ENCODE peak calls at places on chromosomes 16 and 17, in five cellular contexts. Z, R, F, A and O are unnamed samples.

GRCh38 chr16:87602005-87602790 is at the start of gene JPH3:
- DNase-seq in F (no peak), R (peak), Z (no peak), A (no peak), O (no peak)

GRCh38 chr16:79932564-79932963 is 332.0 kb upstream of the MAF start:
- DNase-seq in Z (no peak), A (peak), R (no peak), F (no peak), O (no peak)

GRCh38 chr17:60231234-60231633 is 81.5 kb downstream of the CA4 start:
- DNase-seq in F (no peak), Z (peak), A (peak), R (no peak), O (no peak)

GRCh38 chr17:46841561-46842379 is 9.6 kb upstream of the WNT9B start:
- DNase-seq in A (no peak), R (peak), Z (no peak), F (no peak), O (no peak)

GRCh38 chr16:58488531-58488930 is 11.4 kb upstream of the NDRG4 start:
- DNase-seq in F (no peak), R (no peak), A (no peak), Z (no peak), O (no peak)

GRCh38 chr16:78936060-78936459 is 664.5 kb downstream of the MAF start:
- DNase-seq in Z (no peak), A (no peak), R (no peak), F (no peak), O (no peak)

GRCh38 chr17:29883497-29883896 is 46.5 kb downstream of the SSH2 start:
- DNase-seq in F (no peak), A (peak), Z (no peak), R (no peak), O (no peak)

GRCh38 chr16:2001456-2002355 is 7.9 kb downstream of the ZNF598 start:
- DNase-seq in R (no peak), Z (no peak), A (no peak), F (no peak), O (no peak)

GRCh38 chr17:79524201-79524882 is 86.5 kb downstream of the RBFOX3 start:
- DNase-seq in A (no peak), Z (no peak), R (no peak), F (no peak), O (no peak)

GRCh38 chr17:57243171-57243622 is 13.1 kb upstream of the MSI2 start:
- DNase-seq in A (peak), R (peak), F (peak), Z (peak), O (no peak)

GRCh38 chr17:2929881-2930533 is 133.4 kb downstream of the OR1D5 start:
- DNase-seq in F (no peak), Z (no peak), A (peak), R (peak), O (no peak)

DNA sequence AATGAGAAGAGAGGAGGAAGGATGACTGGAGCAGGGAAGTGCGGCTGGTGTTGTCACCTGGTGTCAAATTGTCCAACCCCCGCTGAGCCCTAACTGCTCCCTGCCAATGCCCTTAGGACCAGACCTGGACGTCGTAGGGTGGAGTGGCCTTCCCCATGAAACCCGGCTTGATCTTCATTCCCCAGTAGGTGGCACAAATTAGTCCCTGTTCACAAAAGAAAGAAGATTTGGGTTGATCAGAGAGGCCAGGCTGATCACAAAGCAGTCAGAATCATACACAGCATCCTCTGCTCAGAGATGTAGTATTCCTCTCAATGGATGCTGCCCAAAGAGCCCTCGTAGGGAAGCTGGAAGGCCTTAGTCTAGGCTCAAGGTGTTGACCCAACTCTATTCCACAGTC is 60.2 kb downstream of the ACSM1 start:
- DNase-seq in F (no peak), Z (no peak), R (no peak), A (no peak), O (no peak)
- TF ChIP-seq CTCF in F (no peak), Z (no peak), R (no peak), A (no peak), O (no peak)

DNA sequence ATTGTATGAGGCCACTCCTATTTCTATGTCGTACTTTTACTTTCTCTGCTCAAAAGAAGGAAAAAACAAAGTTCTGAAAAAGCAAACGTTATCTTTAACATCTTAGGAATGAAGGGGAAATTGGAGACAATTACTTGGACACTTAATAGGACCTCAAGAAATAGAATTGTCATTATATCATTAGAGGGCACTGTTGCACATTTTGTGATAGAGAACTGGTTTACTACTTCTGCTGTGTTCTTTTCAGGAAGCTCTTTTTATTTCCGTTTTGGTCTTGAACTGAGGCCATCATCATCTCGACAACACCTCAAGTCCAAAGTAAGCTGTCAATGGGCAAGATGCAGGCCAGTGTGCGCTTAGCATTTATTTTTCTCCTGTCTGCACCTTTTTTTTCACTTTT is 14.6 kb downstream of the COG4 start:
- DNase-seq in R (no peak), F (no peak), A (no peak), Z (no peak), O (no peak)
- TF ChIP-seq CTCF in R (no peak), F (no peak), A (no peak), Z (no peak), O (no peak)

GRCh38 chr16:30956601-30957455 is 726 bp upstream of the SETD1A start:
- DNase-seq in Z (peak), F (peak), A (peak), R (peak), O (peak)
- TF ChIP-seq CTCF in Z (peak), F (no peak), A (peak), R (no peak), O (peak)

DNA sequence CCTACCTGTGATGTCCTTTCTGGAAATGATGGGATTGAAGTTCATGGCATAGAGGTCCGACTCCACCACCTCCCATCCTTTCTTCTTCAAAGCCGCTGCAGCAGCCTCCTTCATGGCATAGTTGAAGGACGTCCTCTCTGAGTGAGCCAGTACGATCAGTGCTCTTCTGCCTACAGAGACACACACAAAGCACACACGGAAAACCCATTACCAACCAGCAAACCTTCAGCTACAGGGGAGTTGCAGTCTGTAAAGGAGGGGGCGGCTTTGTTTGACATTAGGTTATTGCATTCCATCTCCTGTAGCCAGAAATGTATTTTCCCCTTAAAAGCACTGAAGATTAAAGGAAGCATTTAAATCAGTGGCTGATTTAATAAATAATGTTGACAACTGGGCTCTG is 8.0 kb downstream of the NQO1 start:
- DNase-seq in A (no peak), F (peak), Z (no peak), R (no peak), O (peak)
- TF ChIP-seq CTCF in A (no peak), F (no peak), Z (no peak), R (no peak), O (no peak)

GRCh38 chr17:49703557-49704277 is 4.0 kb downstream of the SLC35B1 start:
- DNase-seq in R (peak), F (no peak), Z (peak), A (peak), O (no peak)

GRCh38 chr17:49707608-49708514 is at the start of gene SLC35B1:
- DNase-seq in Z (peak), F (peak), R (peak), A (peak), O (peak)

GRCh38 chr17:49708515-49709161 is 874 bp upstream of the SLC35B1 start:
- DNase-seq in R (no peak), F (no peak), A (peak), Z (no peak), O (no peak)

GRCh38 chr17:49705254-49705653 is 2.5 kb downstream of the SLC35B1 start:
- DNase-seq in Z (no peak), F (no peak), R (no peak), A (no peak), O (no peak)

GRCh38 chr17:49707246-49707607 is 537 bp downstream of the SLC35B1 start:
- DNase-seq in A (no peak), F (no peak), R (peak), Z (no peak), O (no peak)
- TF ChIP-seq CTCF in A (peak), F (no peak), R (no peak), Z (no peak), O (no peak)

GRCh38 chr16:10514369-10515055 is 65.9 kb downstream of the EMP2 start:
- DNase-seq in R (peak), Z (peak), A (peak), F (peak), O (no peak)

GRCh38 chr16:10504404-10504885 is 76.0 kb downstream of the EMP2 start:
- DNase-seq in R (peak), A (no peak), F (no peak), Z (no peak), O (no peak)

GRCh38 chr16:10511829-10512228 is 68.6 kb downstream of the EMP2 start:
- DNase-seq in R (no peak), F (no peak), A (no peak), Z (no peak), O (no peak)

GRCh38 chr16:10509534-10510025 is 70.8 kb downstream of the EMP2 start:
- DNase-seq in Z (peak), F (no peak), A (peak), R (peak), O (no peak)

GRCh38 chr16:10510279-10510678 is 70.1 kb downstream of the EMP2 start:
- DNase-seq in A (no peak), Z (no peak), F (no peak), R (no peak), O (no peak)
- TF ChIP-seq CTCF in A (no peak), Z (no peak), F (no peak), R (no peak), O (no peak)

DNA sequence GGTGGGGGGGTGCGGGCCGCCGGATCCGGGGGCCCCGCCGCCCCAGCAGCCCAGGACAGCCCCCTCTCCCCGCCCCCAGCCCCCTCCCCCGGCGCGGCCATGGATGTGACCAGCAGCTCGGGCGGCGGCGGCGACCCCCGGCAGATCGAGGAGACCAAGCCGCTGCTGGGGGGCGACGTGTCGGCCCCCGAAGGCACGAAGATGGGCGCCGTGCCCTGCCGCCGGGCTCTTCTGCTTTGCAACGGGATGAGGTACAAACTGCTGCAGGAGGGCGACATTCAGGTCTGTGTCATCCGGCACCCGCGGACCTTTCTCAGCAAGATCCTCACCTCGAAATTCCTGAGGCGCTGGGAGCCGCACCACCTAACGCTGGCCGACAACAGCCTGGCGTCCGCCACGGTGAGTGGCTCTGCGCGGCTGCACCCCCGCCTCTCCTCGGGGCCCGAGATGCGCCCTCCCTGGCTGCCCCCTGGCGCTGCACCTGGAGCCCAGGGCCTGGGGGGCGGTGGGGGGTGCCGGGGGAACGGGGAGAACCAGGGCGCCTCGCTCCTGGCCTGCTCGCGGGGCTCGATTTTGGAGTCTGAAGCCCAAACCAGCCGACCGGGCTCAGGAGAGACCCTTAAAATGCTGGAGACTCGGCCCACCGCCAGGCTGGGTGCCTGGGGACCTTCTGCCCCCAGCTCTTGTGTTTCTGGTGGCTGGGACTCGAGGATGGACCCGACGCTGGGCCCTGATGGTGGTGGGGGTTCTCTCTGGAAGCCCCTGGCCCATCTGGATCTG is 725 bp downstream of the CMIP start:
- DNase-seq in A (peak), F (no peak), R (peak), Z (no peak), O (no peak)
- TF ChIP-seq CTCF in A (no peak), F (no peak), R (no peak), Z (peak), O (peak)

DNA sequence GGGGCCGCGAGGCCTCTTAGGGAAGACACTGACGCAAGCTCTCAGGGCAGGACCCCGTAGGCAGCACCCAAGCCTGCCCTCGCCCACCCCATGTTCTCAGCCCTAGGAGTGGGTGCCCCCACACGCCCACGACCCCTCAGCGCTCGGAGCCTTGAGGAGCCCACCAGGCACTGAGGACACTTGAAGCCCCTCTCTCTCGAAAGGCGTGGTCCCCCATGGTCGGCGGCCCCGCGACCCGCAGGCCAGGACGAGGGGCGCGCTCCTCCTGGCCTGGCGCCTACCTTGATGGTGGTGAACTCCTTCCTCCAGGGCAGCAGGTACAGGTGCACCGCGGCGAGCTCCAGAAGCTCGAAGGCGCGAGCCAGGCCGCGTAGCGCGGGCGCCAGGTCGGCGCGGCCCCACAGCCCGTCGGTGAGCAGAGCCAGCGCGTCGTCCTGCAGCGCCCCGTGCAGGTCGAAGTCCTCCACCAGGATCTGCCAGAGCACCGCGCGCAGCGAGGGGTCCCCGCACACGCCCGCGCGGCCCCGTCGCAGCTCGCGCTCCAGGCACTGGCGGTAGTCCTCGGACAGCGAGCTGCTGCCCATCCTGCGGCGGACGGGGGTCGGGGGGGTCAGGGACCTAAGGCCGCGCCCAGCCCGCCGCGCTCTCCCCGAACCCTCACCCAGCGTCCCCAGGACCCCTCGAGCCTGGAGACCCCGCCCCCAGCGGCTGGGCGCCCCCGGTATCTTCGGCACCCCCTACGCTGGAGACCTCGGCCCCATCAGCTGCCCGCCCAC is 668 bp downstream of the SPATA2L start:
- DNase-seq in F (peak), R (peak), A (peak), Z (no peak), O (no peak)
- TF ChIP-seq CTCF in F (no peak), R (no peak), A (peak), Z (peak), O (no peak)